ENCODE peak calls at places on chromosome 13, in eight cellular contexts. One of them, this sample, is unnamed.

GRCh38 chr13:45102136-45102802 is 18.0 kb upstream of the GTF2F2 start:
- DNase-seq in PC-3: no peak
- DNase-seq in heart right ventricle: no peak
- DNase-seq in right cardiac atrium: no peak
- DNase-seq in cardiac muscle cell: no peak
- DNase-seq in thoracic aorta: no peak
- DNase-seq in brain microvascular endothelial cell: no peak
- DNase-seq in aorta: no peak
- DNase-seq in this sample: peak; percentile 24

GRCh38 chr13:102905905-102906304 is 60.1 kb downstream of the ERCC5 start:
- DNase-seq in PC-3: no peak
- DNase-seq in heart right ventricle: no peak
- DNase-seq in right cardiac atrium: no peak
- DNase-seq in cardiac muscle cell: no peak
- DNase-seq in thoracic aorta: no peak
- DNase-seq in brain microvascular endothelial cell: no peak
- DNase-seq in aorta: no peak
- DNase-seq in this sample: no peak

GRCh38 chr13:23616228-23616627 is 46.0 kb downstream of the TNFRSF19 start:
- DNase-seq in PC-3: no peak
- DNase-seq in heart right ventricle: no peak
- DNase-seq in right cardiac atrium: no peak
- DNase-seq in cardiac muscle cell: no peak
- DNase-seq in thoracic aorta: no peak
- DNase-seq in brain microvascular endothelial cell: no peak
- DNase-seq in aorta: no peak
- DNase-seq in this sample: no peak

GRCh38 chr13:88022826-88023225 is 351.7 kb downstream of the SLITRK5 start:
- DNase-seq in PC-3: no peak
- DNase-seq in heart right ventricle: no peak
- DNase-seq in right cardiac atrium: no peak
- DNase-seq in cardiac muscle cell: peak; percentile 40
- DNase-seq in thoracic aorta: no peak
- DNase-seq in brain microvascular endothelial cell: no peak
- DNase-seq in aorta: no peak
- DNase-seq in this sample: no peak

GRCh38 chr13:90622547-90622946 is 724.9 kb upstream of the MIR17HG start:
- DNase-seq in PC-3: peak; percentile 73
- DNase-seq in heart right ventricle: no peak
- DNase-seq in right cardiac atrium: no peak
- DNase-seq in cardiac muscle cell: peak; percentile 3
- DNase-seq in thoracic aorta: no peak
- DNase-seq in brain microvascular endothelial cell: no peak
- DNase-seq in aorta: no peak
- DNase-seq in this sample: no peak

GRCh38 chr13:107866666-107867623 is 348.4 kb downstream of the LIG4 start:
- DNase-seq in PC-3: peak; percentile 46
- DNase-seq in heart right ventricle: peak; percentile 3
- DNase-seq in right cardiac atrium: no peak
- DNase-seq in cardiac muscle cell: peak; percentile 58
- DNase-seq in thoracic aorta: no peak
- DNase-seq in brain microvascular endothelial cell: no peak
- DNase-seq in aorta: no peak
- DNase-seq in this sample: no peak

GRCh38 chr13:113048766-113049165 is 56.8 kb upstream of the F7 start:
- DNase-seq in PC-3: no peak
- DNase-seq in heart right ventricle: peak; percentile 3
- DNase-seq in right cardiac atrium: no peak
- DNase-seq in cardiac muscle cell: no peak
- DNase-seq in thoracic aorta: no peak
- DNase-seq in brain microvascular endothelial cell: no peak
- DNase-seq in aorta: peak; percentile 24
- DNase-seq in this sample: no peak

GRCh38 chr13:97116754-97117153 is 105.4 kb upstream of the MBNL2 start:
- DNase-seq in PC-3: peak; percentile 56
- DNase-seq in heart right ventricle: no peak
- DNase-seq in right cardiac atrium: no peak
- DNase-seq in cardiac muscle cell: peak; percentile 61
- DNase-seq in thoracic aorta: no peak
- DNase-seq in brain microvascular endothelial cell: peak; percentile 50
- DNase-seq in aorta: no peak
- DNase-seq in this sample: no peak

GRCh38 chr13:93769607-93770006 is 543.0 kb downstream of the GPC6 start:
- DNase-seq in PC-3: no peak
- DNase-seq in heart right ventricle: no peak
- DNase-seq in right cardiac atrium: no peak
- DNase-seq in cardiac muscle cell: no peak
- DNase-seq in thoracic aorta: no peak
- DNase-seq in brain microvascular endothelial cell: no peak
- DNase-seq in aorta: no peak
- DNase-seq in this sample: no peak

GRCh38 chr13:47326061-47326460 is 429.2 kb upstream of the HTR2A start:
- DNase-seq in PC-3: no peak
- DNase-seq in heart right ventricle: no peak
- DNase-seq in right cardiac atrium: no peak
- DNase-seq in cardiac muscle cell: peak; percentile 36
- DNase-seq in thoracic aorta: no peak
- DNase-seq in brain microvascular endothelial cell: peak; percentile 7
- DNase-seq in aorta: no peak
- DNase-seq in this sample: no peak

GRCh38 chr13:30442854-30443379 is 20.6 kb downstream of the UBE2L5 start:
- DNase-seq in PC-3: no peak
- DNase-seq in heart right ventricle: no peak
- DNase-seq in right cardiac atrium: no peak
- DNase-seq in cardiac muscle cell: no peak
- DNase-seq in thoracic aorta: no peak
- DNase-seq in brain microvascular endothelial cell: no peak
- DNase-seq in aorta: no peak
- DNase-seq in this sample: no peak

GRCh38 chr13:113456116-113456702 is 2.9 kb upstream of the ADPRHL1 start:
- DNase-seq in PC-3: no peak
- DNase-seq in heart right ventricle: no peak
- DNase-seq in right cardiac atrium: no peak
- DNase-seq in cardiac muscle cell: no peak
- DNase-seq in thoracic aorta: no peak
- DNase-seq in brain microvascular endothelial cell: no peak
- DNase-seq in aorta: no peak
- DNase-seq in this sample: no peak

GRCh38 chr13:79126706-79127105 is 279.3 kb downstream of the RBM26 start:
- DNase-seq in PC-3: no peak
- DNase-seq in heart right ventricle: no peak
- DNase-seq in right cardiac atrium: no peak
- DNase-seq in cardiac muscle cell: no peak
- DNase-seq in thoracic aorta: no peak
- DNase-seq in brain microvascular endothelial cell: no peak
- DNase-seq in aorta: no peak
- DNase-seq in this sample: no peak

GRCh38 chr13:74796126-74796643 is 662.0 kb upstream of the KLF12 start:
- DNase-seq in PC-3: no peak
- DNase-seq in heart right ventricle: no peak
- DNase-seq in right cardiac atrium: no peak
- DNase-seq in cardiac muscle cell: no peak
- DNase-seq in thoracic aorta: no peak
- DNase-seq in brain microvascular endothelial cell: no peak
- DNase-seq in aorta: no peak
- DNase-seq in this sample: no peak

GRCh38 chr13:38086013-38086412 is 216.4 kb upstream of the TRPC4 start:
- DNase-seq in PC-3: no peak
- DNase-seq in heart right ventricle: no peak
- DNase-seq in right cardiac atrium: no peak
- DNase-seq in cardiac muscle cell: no peak
- DNase-seq in thoracic aorta: no peak
- DNase-seq in brain microvascular endothelial cell: no peak
- DNase-seq in aorta: no peak
- DNase-seq in this sample: no peak

GRCh38 chr13:66543780-66544179 is 686.4 kb downstream of the PCDH9 start:
- DNase-seq in PC-3: no peak
- DNase-seq in heart right ventricle: no peak
- DNase-seq in right cardiac atrium: no peak
- DNase-seq in cardiac muscle cell: no peak
- DNase-seq in thoracic aorta: no peak
- DNase-seq in brain microvascular endothelial cell: no peak
- DNase-seq in aorta: no peak
- DNase-seq in this sample: no peak

GRCh38 chr13:33191425-33192221 is 93.9 kb downstream of the STARD13 start:
- DNase-seq in PC-3: no peak
- DNase-seq in heart right ventricle: no peak
- DNase-seq in right cardiac atrium: no peak
- DNase-seq in cardiac muscle cell: no peak
- DNase-seq in thoracic aorta: no peak
- DNase-seq in brain microvascular endothelial cell: no peak
- DNase-seq in aorta: no peak
- DNase-seq in this sample: no peak

GRCh38 chr13:33189470-33189869 is 96.1 kb downstream of the STARD13 start:
- DNase-seq in PC-3: no peak
- DNase-seq in heart right ventricle: no peak
- DNase-seq in right cardiac atrium: no peak
- DNase-seq in cardiac muscle cell: no peak
- DNase-seq in thoracic aorta: no peak
- DNase-seq in brain microvascular endothelial cell: no peak
- DNase-seq in aorta: no peak
- DNase-seq in this sample: no peak

GRCh38 chr13:33185853-33186252 is 99.7 kb downstream of the STARD13 start:
- DNase-seq in PC-3: no peak
- DNase-seq in heart right ventricle: no peak
- DNase-seq in right cardiac atrium: no peak
- DNase-seq in cardiac muscle cell: peak; percentile 35
- DNase-seq in thoracic aorta: no peak
- DNase-seq in brain microvascular endothelial cell: no peak
- DNase-seq in aorta: no peak
- DNase-seq in this sample: no peak

GRCh38 chr13:33186851-33187250 is 98.7 kb downstream of the STARD13 start:
- DNase-seq in PC-3: peak; percentile 17
- DNase-seq in heart right ventricle: no peak
- DNase-seq in right cardiac atrium: no peak
- DNase-seq in cardiac muscle cell: peak; percentile 78
- DNase-seq in thoracic aorta: no peak
- DNase-seq in brain microvascular endothelial cell: peak; percentile 89
- DNase-seq in aorta: no peak
- DNase-seq in this sample: no peak

GRCh38 chr13:33188093-33188882 is 97.3 kb downstream of the STARD13 start:
- DNase-seq in PC-3: peak; percentile 20
- DNase-seq in heart right ventricle: no peak
- DNase-seq in right cardiac atrium: no peak
- DNase-seq in cardiac muscle cell: peak; percentile 46
- DNase-seq in thoracic aorta: no peak
- DNase-seq in brain microvascular endothelial cell: no peak
- DNase-seq in aorta: no peak
- DNase-seq in this sample: no peak
- H3K4me3 ChIP-seq in PC-3: no peak overlapping the region
- H3K4me3 ChIP-seq in heart right ventricle: no peak overlapping the region
- H3K4me3 ChIP-seq in right cardiac atrium: no peak overlapping the region
- H3K4me3 ChIP-seq in cardiac muscle cell: no peak overlapping the region
- H3K4me3 ChIP-seq in thoracic aorta: no peak overlapping the region
- H3K4me3 ChIP-seq in brain microvascular endothelial cell: no peak overlapping the region
- H3K4me3 ChIP-seq in aorta: no peak overlapping the region
- H3K4me3 ChIP-seq in this sample: no peak overlapping the region

GRCh38 chr13:77740931-77741586 is 43.6 kb downstream of the SLAIN1 start:
- DNase-seq in PC-3: no peak
- DNase-seq in heart right ventricle: no peak
- DNase-seq in right cardiac atrium: no peak
- DNase-seq in cardiac muscle cell: no peak
- DNase-seq in thoracic aorta: no peak
- DNase-seq in brain microvascular endothelial cell: no peak
- DNase-seq in aorta: no peak
- DNase-seq in this sample: no peak
- H3K27ac ChIP-seq in PC-3: no peak overlapping the region
- H3K27ac ChIP-seq in heart right ventricle: no peak overlapping the region
- H3K27ac ChIP-seq in right cardiac atrium: no peak overlapping the region
- H3K27ac ChIP-seq in cardiac muscle cell: no peak overlapping the region
- H3K27ac ChIP-seq in thoracic aorta: no peak overlapping the region
- H3K27ac ChIP-seq in brain microvascular endothelial cell: no peak overlapping the region
- H3K27ac ChIP-seq in aorta: no peak overlapping the region
- H3K27ac ChIP-seq in this sample: no peak overlapping the region

GRCh38 chr13:43058836-43059235 is 35.5 kb downstream of the DNAJC15 start:
- DNase-seq in PC-3: no peak
- DNase-seq in heart right ventricle: no peak
- DNase-seq in right cardiac atrium: no peak
- DNase-seq in cardiac muscle cell: peak; percentile 66
- DNase-seq in thoracic aorta: no peak
- DNase-seq in brain microvascular endothelial cell: peak; percentile 50
- DNase-seq in aorta: no peak
- DNase-seq in this sample: no peak
- H3K4me3 ChIP-seq in PC-3: no peak overlapping the region
- H3K4me3 ChIP-seq in heart right ventricle: no peak overlapping the region
- H3K4me3 ChIP-seq in right cardiac atrium: no peak overlapping the region
- H3K4me3 ChIP-seq in cardiac muscle cell: no peak overlapping the region
- H3K4me3 ChIP-seq in thoracic aorta: no peak overlapping the region
- H3K4me3 ChIP-seq in brain microvascular endothelial cell: peak overlapping the region; percentile 6
- H3K4me3 ChIP-seq in aorta: no peak overlapping the region
- H3K4me3 ChIP-seq in this sample: no peak overlapping the region

DNA sequence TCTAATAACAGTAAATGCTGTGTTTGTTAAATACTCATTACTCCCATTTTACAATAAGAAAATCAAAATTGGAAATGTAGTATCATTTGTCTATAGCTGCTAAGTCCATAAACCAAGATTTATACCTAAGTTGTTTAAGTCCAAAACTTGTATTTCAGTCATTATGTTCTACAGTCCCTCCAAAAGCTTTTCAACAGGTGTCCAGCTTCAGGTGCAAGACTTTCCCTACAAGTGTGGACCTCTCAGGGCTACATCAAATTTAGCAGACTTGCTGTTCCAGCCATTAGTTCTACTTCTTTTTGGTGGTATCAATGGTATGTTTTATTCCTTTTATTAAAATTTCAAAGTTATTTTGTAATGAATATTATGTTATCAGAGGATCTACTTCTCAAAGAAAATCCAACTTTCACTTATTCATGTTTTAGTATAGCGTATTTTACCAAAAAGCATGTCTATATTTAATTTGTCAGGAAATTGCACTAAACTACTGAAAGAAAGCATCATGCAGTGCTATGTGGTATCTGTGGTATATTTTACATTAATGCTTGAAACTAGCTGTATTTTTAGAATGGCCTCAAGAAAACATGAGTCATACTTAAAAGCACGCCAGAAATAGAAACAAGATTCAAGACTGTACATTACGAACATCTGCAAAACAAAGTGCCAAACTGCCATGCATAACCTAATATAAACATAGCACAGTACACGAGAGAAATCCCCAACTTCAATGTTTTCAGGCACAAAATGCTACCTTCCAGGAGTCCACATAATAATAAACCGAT is 44.5 kb downstream of the VWA8 start:
- DNase-seq in PC-3: peak; percentile 59
- DNase-seq in heart right ventricle: no peak
- DNase-seq in right cardiac atrium: no peak
- DNase-seq in cardiac muscle cell: peak; percentile 82
- DNase-seq in thoracic aorta: no peak
- DNase-seq in brain microvascular endothelial cell: peak; percentile 65
- DNase-seq in aorta: no peak
- DNase-seq in this sample: peak; percentile 66
- H3K27ac ChIP-seq in PC-3: no peak overlapping the region
- H3K27ac ChIP-seq in heart right ventricle: peak overlapping the region; percentile 32
- H3K27ac ChIP-seq in right cardiac atrium: peak overlapping the region; percentile 35
- H3K27ac ChIP-seq in cardiac muscle cell: no peak overlapping the region
- H3K27ac ChIP-seq in thoracic aorta: peak overlapping the region; percentile 12
- H3K27ac ChIP-seq in brain microvascular endothelial cell: peak overlapping the region; percentile 81
- H3K27ac ChIP-seq in aorta: no peak overlapping the region
- H3K27ac ChIP-seq in this sample: no peak overlapping the region